ENCODE peak calls at places on chromosome 2, in nine cellular contexts. G is left lung; A is brain microvascular endothelial cell; X is tibial nerve; Y is thoracic aorta; H is CD4-positive, alpha-beta memory T cell; Q is transverse colon; B is aorta; F is heart left ventricle. W is an unnamed sample. For H3K36me3, the result is how much of the 10 kb centered on the place peaks cover.

GRCh38 chr2:36708119-36708741 is 11.7 kb downstream of the VIT start:
- DNase-seq in H (no peak), G (no peak), Y (no peak), Q (no peak), F (no peak), X (peak), A (peak), B (no peak), W (no peak)

GRCh38 chr2:219570194-219570923 is 980 bp downstream of the OBSL1 start:
- DNase-seq in B (peak), A (no peak), H (no peak), Y (no peak), G (no peak), X (no peak), F (peak), Q (peak), W (peak)

GRCh38 chr2:44100351-44100750 is 68.3 kb upstream of the PPM1B start:
- DNase-seq in B (peak), G (peak), F (peak), Y (peak), Q (peak), A (peak), H (no peak), X (peak), W (no peak)

GRCh38 chr2:219284501-219285347 is 5.6 kb downstream of the DNAJB2 start:
- DNase-seq in G (no peak), H (no peak), B (no peak), Y (no peak), A (no peak), Q (no peak), F (no peak), X (no peak), W (peak)

GRCh38 chr2:54318810-54319209 is 62.8 kb upstream of the TSPYL6 start:
- DNase-seq in A (no peak), B (no peak), X (no peak), H (no peak), Q (no peak), G (no peak), F (peak), Y (no peak), W (no peak)

GRCh38 chr2:119982506-119982905 is 30.4 kb upstream of the EPB41L5 start:
- DNase-seq in B (no peak), A (no peak), G (no peak), Y (no peak), F (no peak), H (no peak), X (no peak), Q (no peak), W (no peak)

GRCh38 chr2:111173338-111173737 is 52.6 kb downstream of the BCL2L11 start:
- DNase-seq in G (no peak), F (no peak), A (no peak), Q (no peak), B (no peak), H (no peak), Y (no peak), X (no peak), W (no peak)

GRCh38 chr2:77007668-77008067 is 514.5 kb downstream of the LRRTM4 start:
- DNase-seq in F (no peak), X (no peak), H (no peak), A (no peak), Q (no peak), Y (no peak), B (no peak), G (no peak), W (no peak)

GRCh38 chr2:219247678-219248642 is 2.7 kb downstream of the STK16 start:
- DNase-seq in Y (no peak), H (peak), A (no peak), F (no peak), G (no peak), X (no peak), Q (peak), B (no peak), W (no peak)

GRCh38 chr2:172440795-172441194 is 13.4 kb downstream of the ITGA6 start:
- DNase-seq in A (no peak), H (peak), F (no peak), G (no peak), Q (no peak), X (no peak), Y (no peak), B (no peak), W (no peak)

GRCh38 chr2:73920577-73921545 is 5.8 kb upstream of the DGUOK start:
- DNase-seq in Y (no peak), H (no peak), F (no peak), Q (peak), G (no peak), B (peak), A (no peak), X (no peak), W (peak)

GRCh38 chr2:78290581-78291214 is 734.8 kb upstream of the REG3G start:
- DNase-seq in Q (no peak), A (no peak), F (no peak), B (no peak), G (no peak), X (no peak), H (no peak), Y (no peak), W (no peak)

GRCh38 chr2:104502904-104503303 is 351.0 kb upstream of the POU3F3 start:
- DNase-seq in A (no peak), F (no peak), G (no peak), B (no peak), X (no peak), H (no peak), Q (no peak), Y (no peak), W (no peak)

GRCh38 chr2:45857206-45857605 is 205.7 kb downstream of the PRKCE start:
- DNase-seq in H (no peak), F (no peak), Q (no peak), X (no peak), G (no peak), B (no peak), Y (no peak), A (no peak), W (no peak)

GRCh38 chr2:240368746-240369724 is 66.4 kb upstream of the GPC1 start:
- DNase-seq in A (no peak), H (no peak), F (peak), Y (no peak), Q (no peak), B (no peak), X (no peak), G (no peak), W (no peak)

GRCh38 chr2:122639721-122640120 is 884.3 kb downstream of the TSN start:
- DNase-seq in G (no peak), F (no peak), Q (no peak), B (no peak), A (no peak), X (no peak), Y (no peak), H (no peak), W (no peak)

GRCh38 chr2:42722328-42723190 is 41.4 kb downstream of the OXER1 start:
- DNase-seq in Y (peak), A (peak), F (peak), B (peak), Q (peak), X (no peak), G (peak), H (no peak), W (peak)

GRCh38 chr2:52498062-52498750 is 1269.4 kb upstream of the CHAC2 start:
- DNase-seq in Y (no peak), H (no peak), X (no peak), Q (no peak), F (no peak), A (no peak), B (no peak), G (no peak), W (no peak)

GRCh38 chr2:11552260-11552638 is 18.4 kb downstream of the GREB1 start:
- DNase-seq in B (no peak), Y (no peak), H (no peak), A (no peak), G (no peak), F (no peak), X (no peak), Q (no peak), W (no peak)

GRCh38 chr2:148965596-148966431 is 72.7 kb upstream of the LYPD6B start:
- DNase-seq in B (no peak), G (no peak), H (no peak), X (no peak), Q (no peak), A (no peak), F (no peak), Y (no peak), W (no peak)

GRCh38 chr2:224837558-224837957 is 121.4 kb upstream of the CCDC195 start:
- DNase-seq in H (no peak), G (no peak), X (no peak), Y (no peak), A (peak), Q (no peak), B (peak), F (peak), W (no peak)

GRCh38 chr2:111100765-111101162 is 19.9 kb upstream of the BCL2L11 start:
- DNase-seq in Q (no peak), Y (no peak), F (no peak), X (no peak), B (no peak), A (no peak), H (no peak), G (no peak), W (no peak)

GRCh38 chr2:33030326-33030725 is 83.6 kb downstream of the LTBP1 start:
- DNase-seq in B (no peak), Q (no peak), H (no peak), F (no peak), Y (no peak), A (no peak), G (no peak), X (no peak), W (no peak)

DNA sequence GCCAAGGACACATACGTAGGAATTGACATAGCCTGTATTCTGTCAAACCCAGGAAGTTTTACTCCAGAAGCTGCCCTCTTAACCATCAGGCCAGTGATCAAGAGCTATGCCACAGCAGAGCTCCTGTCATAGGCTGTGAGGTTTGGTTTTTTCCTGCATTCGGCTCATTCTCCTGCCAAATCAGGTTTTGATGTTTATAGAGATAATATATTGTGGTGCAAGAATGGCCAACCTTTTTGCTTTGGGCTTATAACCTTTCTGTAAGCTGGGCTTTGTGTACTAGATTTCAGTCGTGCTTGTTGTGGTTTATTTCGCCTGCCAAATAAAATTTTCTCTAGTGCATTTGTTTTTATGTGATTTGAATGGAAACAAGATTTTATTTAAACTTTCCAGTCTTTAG is 2.4 kb downstream of the KDM3A start:
- DNase-seq in F (no peak), X (no peak), B (no peak), Q (no peak), Y (no peak), H (no peak), G (no peak), A (no peak), W (no peak)
- H3K36me3 ChIP-seq in F (under half), X (under half), B (under half), Q (under half), Y (under half), H (under half), G (under half), A (under half), W (under half)

GRCh38 chr2:233430091-233430490 is 75.8 kb downstream of the DGKD start:
- DNase-seq in A (peak), X (no peak), B (no peak), Y (no peak), G (no peak), Q (no peak), F (no peak), H (no peak), W (no peak)
- H3K4me3 ChIP-seq in A (no peak), X (no peak), B (no peak), Y (no peak), G (no peak), Q (no peak), F (no peak), H (no peak), W (no peak)

GRCh38 chr2:88549616-88550292 is 77.5 kb downstream of the EIF2AK3 start:
- DNase-seq in H (no peak), Q (no peak), F (no peak), A (no peak), B (no peak), Y (no peak), X (no peak), G (no peak), W (no peak)
- H3K27ac ChIP-seq in H (no peak), Q (no peak), F (no peak), A (no peak), B (no peak), Y (no peak), X (no peak), G (no peak), W (no peak)

DNA sequence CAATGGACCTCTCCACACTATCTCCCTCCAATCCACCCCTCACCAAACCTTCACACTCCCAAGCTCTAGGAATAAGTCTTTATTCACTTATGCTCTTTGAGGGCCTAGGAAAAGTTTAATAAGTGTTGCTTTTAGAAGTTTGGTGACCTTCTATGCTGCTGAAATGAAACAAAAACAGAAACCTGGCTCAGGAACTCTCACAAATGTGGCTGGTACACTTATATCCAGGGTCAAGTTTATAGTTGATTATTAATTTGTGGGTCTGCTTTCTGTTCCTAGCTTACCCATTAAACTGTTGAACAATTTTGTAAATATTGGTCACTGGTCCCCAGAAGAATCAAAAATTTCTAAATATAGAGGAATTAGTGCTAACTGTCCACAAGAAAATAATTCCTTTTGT is 14.2 kb upstream of the ANKRD44 start:
- DNase-seq in Y (no peak), H (no peak), F (no peak), B (no peak), X (no peak), A (no peak), G (no peak), Q (no peak), W (no peak)
- H3K36me3 ChIP-seq in Y (under half), H (under half), F (under half), B (under half), X (under half), A (under half), G (under half), Q (under half), W (under half)

DNA sequence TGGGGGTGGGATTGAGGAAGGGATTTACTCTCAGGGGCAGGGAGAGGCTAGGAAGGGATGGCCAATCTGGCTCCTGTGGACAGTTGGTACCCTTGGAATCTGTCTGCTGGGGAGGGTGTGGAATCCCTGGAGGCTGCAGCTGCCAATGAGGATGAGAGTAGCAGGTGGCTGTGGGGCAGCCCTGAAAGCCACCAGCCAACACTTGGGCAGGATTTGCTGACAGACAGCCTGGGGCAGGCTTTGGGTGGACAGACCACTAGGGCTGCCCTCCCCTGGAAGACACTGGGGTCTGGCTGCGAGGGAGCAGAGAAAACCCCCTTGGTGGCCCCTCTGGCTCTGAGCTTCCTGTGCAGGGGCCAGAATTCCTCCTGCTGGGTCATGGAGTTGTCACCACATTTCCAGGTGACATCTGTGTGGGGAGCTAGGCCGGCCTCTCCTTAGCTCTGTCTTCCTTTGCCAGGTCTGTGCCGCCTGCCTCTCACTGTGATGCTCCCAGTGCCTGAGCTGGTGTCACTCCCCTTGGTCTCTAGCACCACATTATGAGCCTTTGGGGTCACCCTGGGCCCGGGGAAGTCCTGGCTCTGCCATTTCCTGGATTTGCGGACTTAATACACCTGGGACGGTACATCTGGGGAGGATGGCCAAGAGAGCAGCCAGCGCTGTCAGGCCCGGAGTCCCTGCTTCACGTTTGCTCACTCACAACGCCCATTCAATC is 13.4 kb upstream of the ARHGEF4 start:
- DNase-seq in F (no peak), H (no peak), Y (no peak), Q (no peak), G (no peak), B (peak), A (no peak), X (no peak), W (peak)
- H3K4me3 ChIP-seq in F (no peak), H (no peak), Y (no peak), Q (no peak), G (no peak), B (no peak), A (no peak), X (no peak), W (no peak)

DNA sequence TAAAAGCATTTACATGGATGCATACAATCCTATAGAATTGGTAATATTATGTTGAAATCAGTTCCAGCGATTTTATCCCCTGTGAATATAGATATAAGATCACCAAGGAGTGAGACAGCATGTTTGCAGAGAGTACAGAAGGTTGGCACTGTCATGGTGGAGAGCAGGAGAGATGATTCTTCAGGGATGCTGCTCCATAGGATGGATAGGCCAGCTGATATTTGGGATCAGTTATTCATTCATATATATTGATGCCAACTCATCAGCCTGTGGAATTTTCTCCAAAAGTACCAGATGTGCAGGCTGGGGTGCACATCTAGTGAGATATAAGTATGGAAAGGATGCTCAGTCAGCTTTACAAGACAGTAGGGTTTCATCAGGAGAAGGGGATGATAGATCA is 139.9 kb downstream of the IKZF2 start:
- DNase-seq in G (no peak), Y (no peak), F (no peak), H (no peak), X (no peak), B (no peak), A (no peak), Q (no peak), W (no peak)
- H3K27ac ChIP-seq in G (no peak), Y (no peak), F (no peak), H (no peak), X (no peak), B (no peak), A (no peak), Q (no peak), W (no peak)

GRCh38 chr2:25234756-25235155 is 66.4 kb upstream of the POMC start:
- DNase-seq in B (no peak), F (no peak), G (no peak), A (no peak), H (no peak), Y (no peak), X (no peak), Q (no peak), W (no peak)

GRCh38 chr2:25237764-25238163 is 69.4 kb upstream of the POMC start:
- DNase-seq in F (no peak), H (no peak), B (no peak), X (no peak), Y (no peak), A (no peak), G (no peak), Q (no peak), W (no peak)

GRCh38 chr2:25241452-25241851 is 73.1 kb upstream of the POMC start:
- DNase-seq in B (no peak), X (no peak), Q (no peak), F (no peak), G (no peak), H (no peak), Y (no peak), A (no peak), W (no peak)

GRCh38 chr2:25236736-25237135 is 68.4 kb upstream of the POMC start:
- DNase-seq in X (no peak), Y (no peak), Q (no peak), A (no peak), B (no peak), F (peak), G (no peak), H (no peak), W (no peak)

GRCh38 chr2:25238920-25239319 is 70.5 kb upstream of the POMC start:
- DNase-seq in G (no peak), F (no peak), A (no peak), B (no peak), Y (no peak), X (no peak), H (no peak), Q (no peak), W (no peak)
- H3K36me3 ChIP-seq in G (half or more), F (half or more), A (under half), B (under half), Y (half or more), X (under half), H (half or more), Q (half or more), W (half or more)

DNA sequence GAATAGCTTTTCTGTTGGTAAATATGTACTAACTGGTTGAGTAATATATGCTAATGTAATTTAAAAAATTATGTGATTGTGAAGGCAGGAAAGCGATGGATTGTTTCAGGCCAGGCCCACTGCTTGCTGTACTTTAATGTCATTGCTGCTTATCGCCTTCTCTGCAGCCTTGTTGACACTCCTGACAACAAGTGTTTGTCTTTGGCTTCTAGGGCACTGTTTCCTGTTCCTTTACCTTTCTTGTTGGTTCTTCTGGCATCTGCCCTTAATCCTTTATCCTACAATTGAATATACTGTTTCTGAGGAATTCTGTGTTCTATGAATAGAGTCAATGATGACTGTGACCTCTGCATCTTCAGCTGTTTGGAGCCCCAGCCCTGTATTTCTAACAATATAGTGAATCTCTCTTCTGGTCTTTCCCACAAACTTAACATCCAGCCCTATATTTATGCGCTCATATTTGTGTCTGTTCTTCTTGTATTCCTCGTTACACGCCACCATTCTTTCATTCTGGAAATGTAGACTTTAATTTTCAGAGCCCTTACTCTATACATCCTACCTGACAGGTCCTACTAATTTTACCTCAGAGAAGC is 17.5 kb downstream of the ACSL3 start:
- DNase-seq in B (no peak), X (no peak), A (no peak), Y (no peak), G (no peak), Q (no peak), F (no peak), H (no peak), W (no peak)
- H3K4me3 ChIP-seq in B (no peak), X (no peak), A (no peak), Y (no peak), G (no peak), Q (no peak), F (no peak), H (no peak), W (no peak)

GRCh38 chr2:229141626-229142025 is 129.5 kb downstream of the PID1 start:
- DNase-seq in H (no peak), Q (no peak), B (no peak), F (no peak), A (peak), G (no peak), X (no peak), Y (no peak), W (no peak)

GRCh38 chr2:229132236-229132635 is 138.9 kb downstream of the PID1 start:
- DNase-seq in B (no peak), F (no peak), A (no peak), Q (no peak), H (no peak), X (no peak), Y (no peak), G (no peak), W (no peak)

GRCh38 chr2:229133155-229133772 is 137.8 kb downstream of the PID1 start:
- DNase-seq in A (peak), G (no peak), Q (peak), H (no peak), Y (no peak), X (no peak), B (no peak), F (no peak), W (no peak)

DNA sequence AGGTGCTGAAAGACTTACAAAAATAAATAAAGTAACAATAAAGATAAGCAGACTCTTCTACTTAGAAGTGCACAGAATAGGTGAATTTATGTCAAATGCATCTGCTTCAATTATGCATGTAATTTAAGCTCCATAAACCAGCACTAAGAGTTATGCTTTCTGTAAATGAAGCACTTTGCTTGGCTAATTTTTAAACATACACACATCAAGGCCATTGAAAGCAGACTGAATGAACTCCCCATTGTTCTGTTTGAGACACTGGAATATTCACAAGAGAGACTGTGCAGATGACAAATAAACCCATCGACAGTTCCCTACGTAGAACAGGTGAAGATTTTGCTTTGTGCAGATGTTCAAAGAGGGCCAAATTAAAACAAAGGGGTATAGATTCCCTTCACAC is 133.5 kb downstream of the PID1 start:
- DNase-seq in B (no peak), Y (no peak), F (no peak), X (no peak), A (no peak), H (no peak), G (no peak), Q (no peak), W (no peak)
- H3K27ac ChIP-seq in B (no peak), Y (no peak), F (no peak), X (no peak), A (no peak), H (no peak), G (no peak), Q (no peak), W (no peak)